ENCODE peak calls at places on chromosome 22, in six cellular contexts. W is mammary epithelial cell, F is endothelial cell of umbilical vein, Y is neural progenitor cell, D is endodermal cell, K is MM.1S. I is an unnamed sample.

GRCh38 chr22:26610072-26610958 is 7.5 kb downstream of the CRYBB1 start:
- DNase-seq in Y (no peak), F (no peak), D (no peak), W (peak; percentile 59), K (peak; percentile 95), I (no peak)

GRCh38 chr22:41873391-41873790 is 40.5 kb downstream of the SREBF2 start:
- DNase-seq in D (no peak), W (no peak), F (no peak), K (no peak), Y (no peak), I (no peak)

GRCh38 chr22:36360871-36361383 is 26.8 kb downstream of the MYH9 start:
- DNase-seq in W (no peak), Y (no peak), F (peak; percentile 67), D (peak; percentile 75), K (no peak), I (no peak)

GRCh38 chr22:44358723-44359440 is 46.1 kb upstream of the SHISAL1 start:
- DNase-seq in W (no peak), K (no peak), F (no peak), Y (no peak), D (peak; percentile 38), I (no peak)

GRCh38 chr22:30046716-30047363 is 33.4 kb upstream of the HORMAD2 start:
- DNase-seq in Y (no peak), K (no peak), D (peak; percentile 13), F (no peak), W (no peak), I (no peak)

GRCh38 chr22:33255781-33256180 is 197.6 kb upstream of the SYN3 start:
- DNase-seq in D (no peak), Y (no peak), W (no peak), F (no peak), K (no peak), I (no peak)

GRCh38 chr22:28989035-28989464 is 72.6 kb downstream of the C22orf31 start:
- DNase-seq in Y (no peak), K (no peak), F (no peak), D (peak; percentile 80), W (peak; percentile 88), I (peak; percentile 74)

GRCh38 chr22:46171940-46172339 is 21.6 kb downstream of the PPARA start:
- DNase-seq in W (peak; percentile 92), K (no peak), F (no peak), Y (no peak), D (no peak), I (no peak)

GRCh38 chr22:29141078-29141688 is 64.5 kb upstream of the EMID1 start:
- DNase-seq in Y (no peak), K (no peak), W (no peak), D (no peak), F (no peak), I (no peak)

GRCh38 chr22:22109693-22110466 is 127.3 kb upstream of the TOP3B start:
- DNase-seq in D (peak; percentile 64), F (no peak), Y (no peak), W (no peak), K (no peak), I (no peak)

GRCh38 chr22:44625421-44625760 is 76.6 kb upstream of the PRR5 start:
- DNase-seq in K (no peak), D (peak; percentile 38), W (no peak), F (no peak), Y (no peak), I (no peak)

GRCh38 chr22:39662677-39663034 is 92.1 kb downstream of the CACNA1I start:
- DNase-seq in K (no peak), W (no peak), D (no peak), F (no peak), Y (peak; percentile 55), I (no peak)

GRCh38 chr22:37546436-37547248 is 13.6 kb upstream of the CDC42EP1 start:
- DNase-seq in D (peak; percentile 72), Y (peak; percentile 70), F (peak; percentile 44), W (no peak), K (no peak), I (peak; percentile 38)

GRCh38 chr22:38766076-38766777 is 10.4 kb upstream of the SUN2 start:
- DNase-seq in F (peak; percentile 30), W (peak; percentile 65), D (peak; percentile 96), Y (peak; percentile 77), K (peak; percentile 35), I (peak; percentile 22)

GRCh38 chr22:27670701-27671412 is 130.7 kb downstream of the MN1 start:
- DNase-seq in Y (peak; percentile 98), W (no peak), F (peak; percentile 13), D (peak; percentile 95), K (no peak), I (peak; percentile 81)

GRCh38 chr22:31879585-31879984 is 64.8 kb upstream of the YWHAH start:
- DNase-seq in F (no peak), Y (no peak), K (no peak), D (no peak), W (no peak), I (no peak)

GRCh38 chr22:34973926-34974325 is 92.0 kb upstream of the ISX start:
- DNase-seq in D (peak; percentile 46), K (no peak), F (no peak), Y (peak; percentile 41), W (no peak), I (no peak)

GRCh38 chr22:34971456-34971855 is 94.5 kb upstream of the ISX start:
- DNase-seq in D (no peak), K (no peak), W (no peak), Y (no peak), F (no peak), I (no peak)

GRCh38 chr22:34975721-34976120 is 90.2 kb upstream of the ISX start:
- DNase-seq in K (no peak), F (no peak), W (peak; percentile 19), Y (peak; percentile 33), D (peak; percentile 57), I (no peak)

GRCh38 chr22:34973016-34973415 is 92.9 kb upstream of the ISX start:
- DNase-seq in K (no peak), W (no peak), D (peak; percentile 55), Y (peak; percentile 33), F (no peak), I (no peak)

DNA sequence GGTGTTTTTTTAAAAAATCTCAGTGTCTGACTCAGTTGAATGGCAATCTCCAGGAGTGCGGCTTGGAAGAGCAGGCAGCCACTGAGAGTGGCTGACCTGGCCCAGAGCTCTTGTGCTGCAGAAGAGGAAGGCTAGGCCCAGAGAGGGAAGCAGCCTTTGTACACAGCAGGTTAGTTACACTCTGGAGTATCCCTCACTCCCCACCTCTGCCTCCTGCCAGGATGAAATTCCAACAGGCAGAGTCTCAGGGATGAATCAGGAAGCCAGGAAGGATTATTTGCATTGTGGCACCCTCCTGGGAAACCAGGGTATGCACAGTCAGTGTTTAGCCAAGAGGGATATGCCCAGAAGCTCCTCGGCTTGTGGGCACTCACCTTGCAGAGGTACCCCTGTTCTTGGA is 93.5 kb upstream of the ISX start:
- DNase-seq in D (peak; percentile 83), K (no peak), F (no peak), Y (peak; percentile 52), W (no peak), I (peak; percentile 66)
- H3K9ac ChIP-seq in D (no peak overlapping the region), K (no peak overlapping the region), F (no peak overlapping the region), Y (no peak overlapping the region), W (no peak overlapping the region), I (no peak overlapping the region)

GRCh38 chr22:49574861-49575702 is 252.6 kb downstream of the BRD1 start:
- DNase-seq in F (no peak), D (peak; percentile 5), W (no peak), Y (no peak), K (no peak), I (no peak)

GRCh38 chr22:49571326-49571725 is 256.3 kb downstream of the BRD1 start:
- DNase-seq in Y (no peak), F (no peak), W (no peak), K (no peak), D (peak; percentile 27), I (no peak)

GRCh38 chr22:49574205-49574604 is 253.5 kb downstream of the BRD1 start:
- DNase-seq in D (peak; percentile 14), K (no peak), Y (no peak), W (no peak), F (no peak), I (no peak)

GRCh38 chr22:49575703-49576081 is 252.0 kb downstream of the BRD1 start:
- DNase-seq in F (no peak), Y (no peak), K (no peak), D (peak; percentile 31), W (no peak), I (no peak)

DNA sequence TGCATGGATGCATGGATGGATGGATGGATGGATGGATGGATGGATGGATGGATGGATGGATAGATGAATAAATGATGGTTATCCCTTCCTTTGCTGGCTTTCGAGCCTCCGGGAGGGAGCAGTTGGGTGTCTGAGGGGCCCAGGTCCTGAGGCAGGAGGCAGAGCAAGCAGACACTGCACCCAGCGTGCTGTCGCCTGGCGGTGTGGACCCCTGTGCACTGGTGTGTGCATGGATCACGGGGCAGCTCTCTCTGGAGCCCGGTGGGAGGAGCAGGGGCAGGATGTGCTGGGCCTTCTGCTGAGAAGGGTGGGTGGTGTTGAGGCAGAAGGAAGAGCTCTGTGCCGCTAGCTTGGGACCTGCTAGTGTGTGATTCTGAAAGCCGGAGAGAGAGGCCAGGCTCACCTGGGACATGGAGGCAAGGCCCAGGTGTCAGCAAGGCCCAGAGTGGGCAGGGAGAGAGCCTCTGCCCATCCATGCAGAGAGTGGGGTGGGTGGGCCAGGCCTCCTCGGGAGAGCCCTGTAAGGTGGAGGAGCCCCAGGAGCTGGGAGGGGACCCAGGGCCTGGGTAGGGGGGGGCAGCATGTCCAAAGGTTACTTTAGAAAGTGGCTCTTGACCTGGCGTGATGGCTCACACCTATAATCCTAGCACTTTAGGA is 254.4 kb downstream of the BRD1 start:
- DNase-seq in W (no peak), K (no peak), F (no peak), D (no peak), Y (no peak), I (no peak)
- H3K9me3 ChIP-seq in W (peaks cover 66% of the 10 kb centered on the region), K (peaks cover 1% of the 10 kb centered on the region), F (peaks cover 1% of the 10 kb centered on the region), D (no peaks in the 10 kb centered on the region), Y (no peaks in the 10 kb centered on the region), I (no peaks in the 10 kb centered on the region)

GRCh38 chr22:49411236-49411635 is 416.4 kb downstream of the BRD1 start:
- DNase-seq in W (no peak), F (no peak), K (no peak), Y (no peak), D (peak; percentile 8), I (no peak)

GRCh38 chr22:49415219-49415951 is 412.3 kb downstream of the BRD1 start:
- DNase-seq in W (no peak), Y (no peak), F (no peak), D (peak; percentile 46), K (no peak), I (no peak)

GRCh38 chr22:49413551-49413950 is 414.1 kb downstream of the BRD1 start:
- DNase-seq in W (no peak), Y (peak; percentile 30), D (peak; percentile 51), F (no peak), K (no peak), I (no peak)

GRCh38 chr22:49408102-49408836 is 419.4 kb downstream of the BRD1 start:
- DNase-seq in W (no peak), F (no peak), K (no peak), Y (no peak), D (peak; percentile 7), I (no peak)

DNA sequence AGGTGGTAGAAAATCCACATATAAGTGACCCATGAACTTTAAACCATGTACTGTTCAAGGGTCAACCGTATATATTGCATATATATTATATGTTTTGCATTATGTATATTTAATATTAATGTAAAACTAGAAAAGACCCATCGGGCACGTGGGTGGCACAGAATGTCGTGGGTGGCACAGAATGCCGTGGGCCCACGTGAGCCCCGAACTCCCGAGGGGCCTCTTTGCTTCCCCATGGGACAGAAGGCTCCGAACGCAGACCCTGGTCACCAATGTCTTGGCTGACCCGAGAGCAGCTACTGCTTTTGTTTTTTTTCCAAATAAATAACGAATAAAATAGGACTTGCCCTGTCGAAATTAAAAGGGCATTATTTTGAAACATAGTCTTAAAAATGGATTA is 415.4 kb downstream of the BRD1 start:
- DNase-seq in F (no peak), K (no peak), D (no peak), Y (no peak), W (no peak), I (no peak)
- H3K27me3 ChIP-seq in F (no peaks in the 10 kb centered on the region), K (no peaks in the 10 kb centered on the region), D (no peaks in the 10 kb centered on the region), Y (no peaks in the 10 kb centered on the region), W (no peaks in the 10 kb centered on the region), I (no peaks in the 10 kb centered on the region)

GRCh38 chr22:19940536-19941364 is 822 bp upstream of the COMT start:
- DNase-seq in F (no peak), W (no peak), K (no peak), Y (no peak), D (no peak), I (no peak)
- H3K9ac ChIP-seq in F (peak overlapping the region; percentile 88), W (peak overlapping the region; percentile 77), K (peak overlapping the region; percentile 92), Y (no peak overlapping the region), D (no peak overlapping the region), I (peak overlapping the region; percentile 87)

I was measured in NT2/D1.